ENCODE peak calls at places on chromosomes 5 and 9, in ten cellular contexts. J is CD8-positive, alpha-beta T cell; U is BE2C; G is activated CD8-positive, alpha-beta T cell treated with anti-CD3 and anti-CD28 coated beads for 36 hours; I is lower lobe of right lung; O is brain microvascular endothelial cell; Y is neural progenitor cell; P is left ventricle myocardium inferior; T is body of pancreas; M is GM13977. R is an unnamed sample.

GRCh38 chr9:129525781-129526180 is 95.1 kb downstream of the C9orf50 start:
- DNase-seq in J (no peak), O (no peak), U (no peak), I (no peak), M (no peak), G (no peak), Y (no peak), P (no peak), T (no peak), R (no peak)

GRCh38 chr5:135140805-135141204 is 106.8 kb upstream of the PITX1 start:
- DNase-seq in U (no peak), T (peak; percentile 66), Y (no peak), G (no peak), P (no peak), M (no peak), J (no peak), O (peak; percentile 11), I (peak; percentile 73), R (peak; percentile 38)

GRCh38 chr9:18478517-18479361 is 4.8 kb downstream of the ADAMTSL1 start:
- DNase-seq in G (no peak), P (no peak), T (no peak), O (peak; percentile 66), M (no peak), U (no peak), I (no peak), J (no peak), Y (peak; percentile 26), R (no peak)

GRCh38 chr5:83256091-83256775 is 178.9 kb downstream of the XRCC4 start:
- DNase-seq in G (no peak), J (no peak), P (no peak), M (no peak), Y (no peak), U (no peak), O (no peak), I (no peak), T (no peak), R (no peak)

GRCh38 chr5:73213566-73213998 is 40.6 kb downstream of the TMEM174 start:
- DNase-seq in J (no peak), O (peak; percentile 70), P (no peak), U (no peak), T (no peak), G (peak; percentile 34), Y (no peak), I (no peak), M (no peak), R (peak; percentile 30)

GRCh38 chr5:80408475-80408875 is 611 bp downstream of the ZFYVE16 start:
- DNase-seq in P (peak; percentile 60), Y (no peak), U (peak; percentile 90), M (peak; percentile 54), G (peak; percentile 42), I (peak; percentile 73), O (peak; percentile 30), T (peak; percentile 64), J (no peak), R (peak; percentile 84)

GRCh38 chr9:132244582-132245455 is 83.0 kb downstream of the NTNG2 start:
- DNase-seq in Y (no peak), J (no peak), M (no peak), U (peak; percentile 59), G (no peak), O (no peak), T (peak; percentile 61), P (peak; percentile 40), I (peak; percentile 45), R (no peak)

GRCh38 chr5:142960309-142960696 is 190.1 kb downstream of the ARHGAP26 start:
- DNase-seq in J (no peak), Y (no peak), G (no peak), P (no peak), M (no peak), O (peak; percentile 83), U (no peak), T (no peak), I (no peak), R (no peak)

GRCh38 chr9:94449486-94449885 is 105.4 kb upstream of the PCAT7 start:
- DNase-seq in O (no peak), P (no peak), J (no peak), Y (no peak), T (no peak), U (no peak), G (no peak), I (no peak), M (no peak), R (no peak)

GRCh38 chr9:126519660-126520425 is 93.9 kb upstream of the LMX1B start:
- DNase-seq in Y (no peak), U (peak; percentile 51), I (peak; percentile 41), P (no peak), G (peak; percentile 31), M (no peak), J (no peak), T (no peak), O (no peak), R (no peak)

GRCh38 chr5:9924614-9925013 is 294.5 kb upstream of the TAS2R1 start:
- DNase-seq in G (no peak), O (peak; percentile 95), T (no peak), J (no peak), P (no peak), M (peak; percentile 6), I (no peak), U (no peak), Y (no peak), R (peak; percentile 58)

GRCh38 chr5:9920696-9921095 is 290.5 kb upstream of the TAS2R1 start:
- DNase-seq in G (no peak), J (no peak), P (no peak), T (no peak), M (no peak), I (no peak), Y (no peak), O (no peak), U (no peak), R (no peak)

GRCh38 chr5:9919306-9920030 is 289.3 kb upstream of the TAS2R1 start:
- DNase-seq in M (no peak), U (no peak), Y (no peak), P (no peak), G (no peak), T (no peak), J (no peak), I (no peak), O (no peak), R (no peak)

GRCh38 chr5:9927106-9927505 is 297.0 kb upstream of the TAS2R1 start:
- DNase-seq in U (no peak), T (no peak), G (no peak), I (no peak), O (peak; percentile 29), J (no peak), P (no peak), M (no peak), Y (peak; percentile 45), R (no peak)

DNA sequence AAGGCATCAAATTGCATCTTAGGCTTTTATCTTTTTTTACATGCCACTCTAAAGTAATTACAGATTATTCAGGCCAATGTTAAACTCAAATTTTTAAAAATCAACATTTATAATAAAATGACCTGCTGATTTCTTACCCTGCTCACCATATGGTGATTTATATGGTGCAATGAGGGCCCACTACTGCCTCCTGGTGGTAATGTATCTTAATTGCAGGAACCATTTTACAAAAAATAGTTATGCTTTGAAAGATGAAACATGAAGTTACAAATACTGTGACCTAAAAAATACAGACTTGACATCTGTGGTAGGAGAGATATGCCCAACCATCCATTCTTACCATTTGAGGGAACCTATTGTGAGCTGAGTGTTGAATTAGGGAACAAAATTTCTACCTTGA is 292.6 kb upstream of the TAS2R1 start:
- DNase-seq in G (no peak), O (no peak), Y (no peak), I (no peak), J (no peak), M (no peak), P (no peak), T (no peak), U (no peak), R (no peak)
- TF ChIP-seq CTCF in G (peak; percentile 71), O (peak; percentile 31), Y (peak; percentile 52), I (peak; percentile 24), J (peak; percentile 22), M (peak; percentile 4), P (no peak), T (no peak), U (peak; percentile 57), R (no peak)

DNA sequence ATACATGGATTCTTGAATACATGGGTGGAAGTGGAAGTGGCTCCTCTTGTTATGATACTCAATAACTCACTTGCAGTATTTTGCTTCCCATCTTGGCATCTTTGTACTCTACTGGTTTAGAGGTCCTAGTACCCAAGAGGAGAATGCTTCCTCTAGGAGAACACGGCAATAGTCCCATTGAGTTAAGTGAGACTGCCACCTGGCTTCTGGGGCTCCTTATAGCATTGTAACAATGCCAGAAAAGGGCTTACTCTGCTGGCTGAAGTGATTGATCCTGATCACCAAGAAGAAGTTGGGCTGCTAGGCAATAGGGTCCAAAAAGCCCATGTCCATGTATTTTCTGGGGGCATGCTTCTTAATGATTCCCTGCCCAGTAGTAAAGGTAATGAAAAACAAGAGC is 627.6 kb upstream of the SGCD start:
- DNase-seq in M (no peak), T (no peak), J (no peak), G (no peak), I (no peak), P (no peak), O (no peak), Y (peak; percentile 44), U (no peak), R (no peak)
- TF ChIP-seq CTCF in M (no peak), T (no peak), J (no peak), G (no peak), I (no peak), P (no peak), O (no peak), Y (peak; percentile 50), U (no peak), R (no peak)

GRCh38 chr9:135613946-135614805 is 25.2 kb downstream of the GLT6D1 start:
- DNase-seq in G (no peak), P (no peak), M (peak; percentile 26), T (no peak), U (peak; percentile 27), O (no peak), Y (no peak), J (no peak), I (no peak), R (no peak)

GRCh38 chr9:135617538-135617900 is 21.8 kb downstream of the GLT6D1 start:
- DNase-seq in U (no peak), M (no peak), J (no peak), Y (no peak), T (no peak), G (no peak), I (no peak), O (no peak), P (no peak), R (no peak)

GRCh38 chr9:135616621-135617537 is 22.5 kb downstream of the GLT6D1 start:
- DNase-seq in G (no peak), P (no peak), M (no peak), I (no peak), U (no peak), Y (no peak), J (no peak), O (no peak), T (no peak), R (no peak)

GRCh38 chr9:135614821-135615665 is 24.3 kb downstream of the GLT6D1 start:
- DNase-seq in U (no peak), J (no peak), O (no peak), T (no peak), M (no peak), G (no peak), I (no peak), Y (no peak), P (no peak), R (no peak)

GRCh38 chr9:135615666-135616620 is 23.4 kb downstream of the GLT6D1 start:
- DNase-seq in T (no peak), O (no peak), G (no peak), I (no peak), M (peak; percentile 27), P (no peak), J (no peak), Y (no peak), U (no peak), R (peak; percentile 15)
- TF ChIP-seq CTCF in T (no peak), O (peak; percentile 20), G (no peak), I (no peak), M (no peak), P (no peak), J (no peak), Y (peak; percentile 38), U (peak; percentile 26), R (no peak)

GRCh38 chr5:179818746-179819295 is 1.9 kb upstream of the SQSTM1 start:
- DNase-seq in G (peak; percentile 96), M (peak; percentile 97), T (peak; percentile 98), P (peak; percentile 95), Y (peak; percentile 54), O (peak; percentile 89), U (peak; percentile 71), I (peak; percentile 97), J (peak; percentile 77), R (peak; percentile 99)
- TF ChIP-seq CTCF in G (no peak), M (no peak), T (no peak), P (no peak), Y (no peak), O (no peak), U (no peak), I (no peak), J (no peak), R (no peak)

R was measured in Calu3.